ENCODE peak calls at places on chromosomes 1 and 21, in ten cellular contexts. U is T-helper 17 cell; C is adrenal gland; Q is activated gamma-delta T cell treated with Interleukin-2 at 50 U/mL for 16 hours; V is choroid plexus epithelial cell; F is stimulated activated CD8-positive, alpha-beta memory T cell treated with anti-CD3 and anti-CD28 coated beads, Interleukin-4, amount 100 ng/mL, for 48 hours; J is T47D; L is CMK; X is renal cortical epithelial cell; P is activated T-helper 1 cell treated with anti-CD3 and anti-CD28 coated beads, Interleukin-12 subunit alpha, Interleukin-12 subunit beta, Interleukin-2, Interleukin-4 antibody, amounts not matched to agents 30 ng/mL and 10 ng/mL and 1 ng/mL, durations not matched to agents 14 hours and 24 hours and 36 hours. M is an unnamed sample.

GRCh38 chr1:63321061-63321787 is 1.1 kb upstream of the FOXD3 start:
- DNase-seq in U (no peak), C (no peak), Q (no peak), V (no peak), F (no peak), J (no peak), L (no peak), X (no peak), P (no peak), M (peak)

GRCh38 chr1:19765623-19766022 is 34.1 kb downstream of the TMCO4 start:
- DNase-seq in U (no peak), C (peak), Q (no peak), V (peak), F (peak), J (no peak), L (no peak), X (peak), P (no peak), M (no peak)

GRCh38 chr1:171245458-171246064 is 2.7 kb upstream of the FMO1 start:
- DNase-seq in U (no peak), C (peak), Q (no peak), V (peak), F (no peak), J (peak), L (no peak), X (peak), P (no peak), M (peak)

GRCh38 chr1:55694297-55694696 is 479.1 kb upstream of the USP24 start:
- DNase-seq in U (no peak), C (peak), Q (no peak), V (peak), F (no peak), J (no peak), L (no peak), X (no peak), P (no peak), M (peak)

GRCh38 chr1:56548566-56548965 is 30.8 kb downstream of the PLPP3 start:
- DNase-seq in U (no peak), C (no peak), Q (no peak), V (no peak), F (no peak), J (no peak), L (no peak), X (peak), P (no peak), M (no peak)

GRCh38 chr1:18725231-18725895 is 94.7 kb downstream of the PAX7 start:
- DNase-seq in U (no peak), C (no peak), Q (no peak), V (no peak), F (no peak), J (no peak), L (no peak), X (no peak), P (no peak), M (peak)

GRCh38 chr21:32712043-32712442 is 15.8 kb downstream of the SYNJ1 start:
- DNase-seq in U (no peak), C (no peak), Q (no peak), V (no peak), F (no peak), J (no peak), L (peak), X (peak), P (peak), M (no peak)

GRCh38 chr1:230303822-230304221 is 122.3 kb downstream of the PGBD5 start:
- DNase-seq in U (no peak), C (peak), Q (no peak), V (peak), F (no peak), J (no peak), L (no peak), X (no peak), P (no peak), M (no peak)

GRCh38 chr1:59322394-59323179 is 25.7 kb downstream of the FGGY start:
- DNase-seq in U (no peak), C (no peak), Q (no peak), V (no peak), F (no peak), J (no peak), L (no peak), X (no peak), P (no peak), M (no peak)

GRCh38 chr1:14282583-14283186 is 315.8 kb upstream of the KAZN start:
- DNase-seq in U (no peak), C (no peak), Q (no peak), V (peak), F (no peak), J (no peak), L (no peak), X (peak), P (no peak), M (no peak)

GRCh38 chr1:66525086-66525485 is 8.9 kb upstream of the SGIP1 start:
- DNase-seq in U (no peak), C (no peak), Q (no peak), V (no peak), F (no peak), J (no peak), L (no peak), X (no peak), P (no peak), M (no peak)

GRCh38 chr21:16264314-16264713 is 534.5 kb downstream of the USP25 start:
- DNase-seq in U (no peak), C (no peak), Q (no peak), V (no peak), F (no peak), J (no peak), L (no peak), X (no peak), P (no peak), M (no peak)

GRCh38 chr1:78649628-78650027 is at the start of gene IFI44:
- DNase-seq in U (peak), C (peak), Q (peak), V (peak), F (peak), J (peak), L (peak), X (peak), P (peak), M (peak)

GRCh38 chr1:97632776-97633175 is 288.1 kb downstream of the DPYD start:
- DNase-seq in U (no peak), C (no peak), Q (no peak), V (peak), F (no peak), J (no peak), L (no peak), X (no peak), P (no peak), M (no peak)

GRCh38 chr1:156704930-156705320 is 458 bp downstream of the CRABP2 start:
- DNase-seq in U (no peak), C (peak), Q (no peak), V (peak), F (peak), J (peak), L (no peak), X (peak), P (no peak), M (no peak)

GRCh38 chr1:30787266-30787665 is 29.7 kb upstream of the LAPTM5 start:
- DNase-seq in U (no peak), C (no peak), Q (no peak), V (no peak), F (no peak), J (no peak), L (no peak), X (no peak), P (no peak), M (no peak)

GRCh38 chr1:163381487-163382184 is 59.9 kb downstream of the NUF2 start:
- DNase-seq in U (no peak), C (no peak), Q (no peak), V (no peak), F (no peak), J (no peak), L (no peak), X (no peak), P (no peak), M (no peak)

GRCh38 chr1:178540204-178540603 is 27.3 kb downstream of the TEX35 start:
- DNase-seq in U (no peak), C (no peak), Q (no peak), V (no peak), F (no peak), J (no peak), L (no peak), X (no peak), P (no peak), M (no peak)

GRCh38 chr1:23936481-23937176 is 23.0 kb upstream of the PNRC2 start:
- DNase-seq in U (no peak), C (no peak), Q (no peak), V (no peak), F (no peak), J (peak), L (no peak), X (no peak), P (no peak), M (no peak)

M was measured in SK-N-SH.